ENCODE peak calls at places on chromosomes 7 and 10, in nine cellular contexts. I is neural progenitor cell, V is AG08395, E is T-cell, G is LoVo, M is GM20000, D is BJ, U is ELR, T is HCT116. A is an unnamed sample.

GRCh38 chr7:47979145-47979831 is at the start of gene HUS1:
- DNase-seq in I (peak; percentile 94), V (peak; percentile 94), E (peak; percentile 88), G (peak; percentile 95), M (peak; percentile 93), D (peak; percentile 33), U (peak; percentile 93), T (peak; percentile 78), A (peak; percentile 87)

GRCh38 chr7:125090596-125090995 is 161.0 kb upstream of the POT1 start:
- DNase-seq in I (no peak), V (no peak), E (no peak), G (peak; percentile 37), M (no peak), D (no peak), U (peak; percentile 0), T (no peak), A (no peak)

GRCh38 chr10:8088504-8088903 is 34.0 kb downstream of the GATA3 start:
- DNase-seq in I (no peak), V (no peak), E (peak; percentile 48), G (no peak), M (peak; percentile 66), D (no peak), U (no peak), T (no peak), A (no peak)

GRCh38 chr10:12238821-12239220 is 42.8 kb downstream of the CDC123 start:
- DNase-seq in I (no peak), V (no peak), E (no peak), G (no peak), M (no peak), D (no peak), U (no peak), T (no peak), A (no peak)

GRCh38 chr7:106563466-106564150 is 97.3 kb downstream of the CCDC71L start:
- DNase-seq in I (no peak), V (peak; percentile 31), E (no peak), G (no peak), M (no peak), D (no peak), U (no peak), T (no peak), A (no peak)

GRCh38 chr10:65375528-65375927 is 1550.3 kb upstream of the LRRTM3 start:
- DNase-seq in I (no peak), V (no peak), E (no peak), G (no peak), M (no peak), D (no peak), U (no peak), T (no peak), A (no peak)

GRCh38 chr7:127107601-127108007 is 145.1 kb downstream of the GRM8 start:
- DNase-seq in I (peak; percentile 90), V (peak; percentile 16), E (peak; percentile 11), G (peak; percentile 80), M (peak; percentile 52), D (no peak), U (peak; percentile 58), T (peak; percentile 33), A (peak; percentile 31)

GRCh38 chr7:37247881-37248280 is 200.8 kb downstream of the ELMO1 start:
- DNase-seq in I (peak; percentile 24), V (no peak), E (no peak), G (no peak), M (no peak), D (no peak), U (peak; percentile 3), T (no peak), A (no peak)

GRCh38 chr7:107850671-107851070 is 40.3 kb upstream of the DLD start:
- DNase-seq in I (no peak), V (no peak), E (no peak), G (no peak), M (no peak), D (no peak), U (no peak), T (no peak), A (no peak)

GRCh38 chr10:62186999-62187695 is 81.5 kb downstream of the RTKN2 start:
- DNase-seq in I (no peak), V (no peak), E (no peak), G (no peak), M (no peak), D (no peak), U (no peak), T (no peak), A (no peak)

GRCh38 chr10:25766687-25767221 is 167.3 kb upstream of the MYO3A start:
- DNase-seq in I (peak; percentile 90), V (no peak), E (no peak), G (no peak), M (no peak), D (no peak), U (no peak), T (no peak), A (no peak)

GRCh38 chr10:96890172-96890513 is 58.0 kb downstream of the LCOR start:
- DNase-seq in I (no peak), V (no peak), E (no peak), G (peak; percentile 30), M (no peak), D (no peak), U (peak; percentile 10), T (no peak), A (no peak)

A was measured in GM12864.